ENCODE peak calls at places on chromosomes 6 and 20, in five cellular contexts. C is DMS153; R is fibroblast of pulmonary artery; U is HTR-8/SVneo; L is stimulated activated CD4-positive, alpha-beta T cell treated with anti-CD3 and anti-CD28 coated beads, Interleukin-1b, Interleukin-23, amount 100 ng/mL, for 24 hours. E is an unnamed sample.

GRCh38 chr20:8143474-8143873 is 11.4 kb downstream of the PLCB1 start:
- DNase-seq in C (no peak), R (no peak), U (no peak), L (no peak), E (no peak)

GRCh38 chr20:52246366-52246765 is 54.8 kb upstream of the ZFP64 start:
- DNase-seq in C (no peak), R (no peak), U (no peak), L (no peak), E (no peak)

GRCh38 chr6:37021356-37022129 is 16.1 kb downstream of the FGD2 start:
- DNase-seq in C (no peak), R (peak), U (peak), L (no peak), E (no peak)

GRCh38 chr20:18679020-18679419 is 91.2 kb downstream of the DTD1 start:
- DNase-seq in C (peak), R (peak), U (no peak), L (no peak), E (no peak)

GRCh38 chr6:13952101-13952500 is 27.3 kb downstream of the RNF182 start:
- DNase-seq in C (no peak), R (no peak), U (no peak), L (no peak), E (no peak)

GRCh38 chr20:22791877-22792525 is 207.6 kb upstream of the FOXA2 start:
- DNase-seq in C (no peak), R (peak), U (no peak), L (no peak), E (no peak)

GRCh38 chr20:48489046-48489463 is 338.7 kb downstream of the PREX1 start:
- DNase-seq in C (no peak), R (no peak), U (no peak), L (no peak), E (no peak)

GRCh38 chr6:37024665-37025337 is 19.3 kb downstream of the FGD2 start:
- DNase-seq in C (no peak), R (no peak), U (peak), L (peak), E (no peak)

GRCh38 chr20:20573797-20574196 is 138.6 kb downstream of the RALGAPA2 start:
- DNase-seq in C (no peak), R (no peak), U (no peak), L (no peak), E (no peak)

E was measured in central memory CD8-positive, alpha-beta T cell.